ENCODE peak calls at places on chromosomes 7 and 10, in six cellular contexts. Q is lung microvascular endothelial cell; J is hippocampal formation; L is stimulated activated CD4-positive, alpha-beta T cell treated with anti-CD3 and anti-CD28 coated beads, Interleukin-4, amount 100 ng/mL, for 48 hours; S is Calu3; T is ACHN. Y is an unnamed sample.

GRCh38 chr10:5499493-5499800 is at the start of gene CALML5:
- DNase-seq in Q (no peak), J (no peak), L (no peak), S (no peak), T (no peak), Y (no peak)

GRCh38 chr10:128887856-128888255 is 579.2 kb upstream of the MGMT start:
- DNase-seq in Q (no peak), J (no peak), L (no peak), S (no peak), T (no peak), Y (no peak)

GRCh38 chr7:54798569-54798968 is 39.6 kb upstream of the SEC61G start:
- DNase-seq in Q (no peak), J (no peak), L (no peak), S (no peak), T (no peak), Y (no peak)

GRCh38 chr10:22599048-22599561 is 115.3 kb downstream of the PIP4K2A start:
- DNase-seq in Q (peak; percentile 70), J (no peak), L (no peak), S (no peak), T (peak; percentile 75), Y (no peak)

GRCh38 chr10:14701466-14701865 is 73.2 kb downstream of the FAM107B start:
- DNase-seq in Q (no peak), J (no peak), L (no peak), S (no peak), T (no peak), Y (no peak)

GRCh38 chr10:128277267-128277666 is 151.0 kb upstream of the MKI67 start:
- DNase-seq in Q (no peak), J (no peak), L (no peak), S (no peak), T (no peak), Y (no peak)

GRCh38 chr7:80273327-80273726 is 138.7 kb downstream of the GNAI1 start:
- DNase-seq in Q (peak; percentile 35), J (no peak), L (no peak), S (no peak), T (no peak), Y (no peak)

GRCh38 chr10:49395741-49396665 is at the start of gene DRGX:
- DNase-seq in Q (no peak), J (no peak), L (no peak), S (no peak), T (no peak), Y (no peak)

GRCh38 chr10:90787376-90787775 is 70.5 kb downstream of the HTR7 start:
- DNase-seq in Q (no peak), J (no peak), L (no peak), S (no peak), T (no peak), Y (no peak)

GRCh38 chr10:101536800-101537199 is 51.3 kb downstream of the POLL start:
- DNase-seq in Q (peak; percentile 32), J (no peak), L (no peak), S (no peak), T (peak; percentile 55), Y (no peak)

GRCh38 chr7:155889636-155890508 is 77.6 kb upstream of the SHH start:
- DNase-seq in Q (no peak), J (no peak), L (no peak), S (no peak), T (no peak), Y (no peak)

GRCh38 chr10:67771200-67771599 is 66.8 kb downstream of the DNAJC12 start:
- DNase-seq in Q (no peak), J (no peak), L (no peak), S (no peak), T (no peak), Y (no peak)

GRCh38 chr7:76234931-76235441 is 33.3 kb downstream of the SRRM3 start:
- DNase-seq in Q (peak; percentile 85), J (peak; percentile 35), L (peak; percentile 87), S (peak; percentile 63), T (peak; percentile 93), Y (peak; percentile 86)

GRCh38 chr7:141563956-141564623 is 12.9 kb downstream of the AGK start:
- DNase-seq in Q (peak; percentile 12), J (no peak), L (no peak), S (no peak), T (no peak), Y (no peak)

GRCh38 chr10:15122477-15123030 is 25.4 kb downstream of the RPP38 start:
- DNase-seq in Q (no peak), J (no peak), L (no peak), S (no peak), T (no peak), Y (no peak)

GRCh38 chr7:121562274-121562673 is 166.2 kb upstream of the FAM3C start:
- DNase-seq in Q (no peak), J (no peak), L (no peak), S (no peak), T (peak; percentile 92), Y (no peak)

GRCh38 chr10:96683065-96683464 is 37.2 kb downstream of the PIK3AP1 start:
- DNase-seq in Q (no peak), J (no peak), L (no peak), S (no peak), T (no peak), Y (no peak)

GRCh38 chr10:71396714-71397339 is at the start of gene CDH23:
- DNase-seq in Q (no peak), J (peak; percentile 1), L (no peak), S (peak; percentile 29), T (no peak), Y (no peak)

GRCh38 chr7:21468969-21469368 is 41.1 kb downstream of the SP4 start:
- DNase-seq in Q (no peak), J (no peak), L (no peak), S (no peak), T (no peak), Y (no peak)

GRCh38 chr7:93914581-93915066 is 6.9 kb upstream of the GNG11 start:
- DNase-seq in Q (peak; percentile 88), J (no peak), L (no peak), S (peak; percentile 6), T (peak; percentile 13), Y (no peak)

GRCh38 chr7:41574377-41574776 is 128.5 kb downstream of the INHBA start:
- DNase-seq in Q (peak; percentile 86), J (no peak), L (no peak), S (no peak), T (no peak), Y (no peak)

GRCh38 chr7:142554555-142555532 is 194.4 kb upstream of the PRSS1 start:
- DNase-seq in Q (peak; percentile 28), J (no peak), L (no peak), S (peak; percentile 8), T (no peak), Y (no peak)

GRCh38 chr10:107529350-107529749 is 364.8 kb upstream of the SORCS1 start:
- DNase-seq in Q (no peak), J (no peak), L (no peak), S (no peak), T (no peak), Y (no peak)

Y was measured in D721Med.